ENCODE peak calls at places on chromosomes 1 and 21, in ten cellular contexts. H is uterus, K is esophagus muscularis mucosa, Y is Peyer's patch, C is body of pancreas, G is A549, W is prostate gland, T is testis, S is breast epithelium, N is ovary. Q is an unnamed sample.

GRCh38 chr21:45391743-45392079 is 13.3 kb upstream of the COL18A1 start:
- DNase-seq in H (no peak), K (no peak), Y (no peak), C (no peak), G (no peak), W (no peak), T (no peak), S (no peak), N (no peak), Q (no peak)

GRCh38 chr1:234541281-234541975 is 62.4 kb upstream of the TARBP1 start:
- DNase-seq in H (peak; percentile 48), K (no peak), Y (no peak), C (no peak), G (no peak), W (no peak), T (no peak), S (no peak), N (no peak), Q (no peak)

GRCh38 chr1:67559222-67559700 is 125.7 kb upstream of the GADD45A start:
- DNase-seq in H (peak; percentile 59), K (no peak), Y (no peak), C (no peak), G (peak; percentile 31), W (no peak), T (peak; percentile 69), S (no peak), N (peak; percentile 39), Q (no peak)

GRCh38 chr1:176878750-176879536 is 285.6 kb downstream of the ASTN1 start:
- DNase-seq in H (no peak), K (no peak), Y (no peak), C (no peak), G (no peak), W (no peak), T (no peak), S (no peak), N (no peak), Q (no peak)

GRCh38 chr1:39671433-39671792 is 494 bp downstream of the NT5C1A start:
- DNase-seq in H (no peak), K (no peak), Y (no peak), C (peak; percentile 69), G (no peak), W (no peak), T (peak; percentile 60), S (no peak), N (peak; percentile 46), Q (no peak)

GRCh38 chr21:45423201-45423955 is 18.4 kb downstream of the COL18A1 start:
- DNase-seq in H (no peak), K (no peak), Y (no peak), C (peak; percentile 44), G (no peak), W (no peak), T (no peak), S (no peak), N (no peak), Q (no peak)

GRCh38 chr21:41068411-41069304 is 99.3 kb upstream of the BACE2 start:
- DNase-seq in H (peak; percentile 42), K (peak; percentile 77), Y (peak; percentile 45), C (peak; percentile 85), G (peak; percentile 36), W (peak; percentile 77), T (peak; percentile 93), S (peak; percentile 73), N (peak; percentile 64), Q (peak; percentile 81)

GRCh38 chr1:177385760-177386698 is 215.3 kb downstream of the BRINP2 start:
- DNase-seq in H (no peak), K (no peak), Y (no peak), C (no peak), G (no peak), W (no peak), T (no peak), S (no peak), N (no peak), Q (no peak)

GRCh38 chr1:227306689-227307088 is 11.6 kb downstream of the CDC42BPA start:
- DNase-seq in H (no peak), K (no peak), Y (no peak), C (no peak), G (no peak), W (no peak), T (no peak), S (no peak), N (no peak), Q (no peak)

DNA sequence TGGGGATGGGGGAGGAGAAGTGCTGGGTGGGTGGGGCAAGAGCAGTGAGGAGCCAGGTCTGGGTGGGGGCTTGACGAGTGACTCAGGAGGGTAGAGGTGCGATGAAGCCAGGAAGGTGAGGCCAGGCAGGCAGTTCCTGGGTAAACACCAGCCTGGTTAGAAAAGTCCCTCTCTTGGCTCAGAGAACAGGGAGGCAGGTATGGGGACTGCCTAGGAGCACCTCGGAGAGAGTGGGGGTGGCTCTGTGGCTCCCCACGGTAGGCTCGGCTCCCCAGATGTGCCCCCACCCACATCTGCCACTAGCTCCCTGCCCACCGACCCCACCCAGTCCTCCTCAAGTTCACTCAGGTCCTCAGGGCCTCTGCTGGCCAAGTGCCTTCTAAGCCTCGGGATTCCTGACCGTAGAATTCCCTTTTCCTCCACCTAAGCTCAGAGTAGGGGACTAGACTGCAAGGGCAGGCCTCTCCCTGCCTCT is 1.2 kb downstream of the HSPG2 start:
- DNase-seq in H (no peak), K (no peak), Y (no peak), C (no peak), G (no peak), W (no peak), T (no peak), S (no peak), N (no peak), Q (no peak)
- TF ChIP-seq POLR2A in H (peak; percentile 24), K (no peak), Y (peak; percentile 27), C (no peak), G (no peak), W (peak; percentile 23), T (no peak), S (no peak), N (no peak), Q (no peak)

GRCh38 chr21:33327792-33328433 is 3.1 kb downstream of the IFNAR1 start:
- DNase-seq in H (no peak), K (no peak), Y (no peak), C (no peak), G (no peak), W (no peak), T (no peak), S (no peak), N (no peak), Q (no peak)
- TF ChIP-seq POLR2A in H (no peak), K (no peak), Y (no peak), C (no peak), G (no peak), W (no peak), T (no peak), S (no peak), N (no peak), Q (no peak)

DNA sequence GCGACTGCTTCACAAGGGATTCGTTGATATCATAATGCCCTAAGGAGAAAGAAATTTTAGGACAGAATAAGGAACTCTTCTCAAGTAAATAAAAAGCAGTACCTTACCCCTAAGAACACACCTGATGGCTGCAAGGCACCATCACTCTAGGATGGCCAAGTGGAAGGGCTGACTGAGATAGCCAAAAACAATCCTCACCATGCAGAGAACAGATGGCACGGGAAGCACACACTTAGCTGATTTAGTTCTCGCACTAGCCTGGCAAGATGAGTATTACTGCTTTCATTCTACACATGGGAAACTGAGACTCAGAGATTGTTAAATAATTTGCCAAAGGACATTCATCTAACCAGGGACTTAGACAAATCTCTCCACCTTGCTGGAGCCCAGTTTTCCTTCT is 43.8 kb downstream of the STPG1 start:
- DNase-seq in H (no peak), K (no peak), Y (no peak), C (no peak), G (no peak), W (no peak), T (no peak), S (no peak), N (no peak), Q (no peak)
- TF ChIP-seq POLR2A in H (no peak), K (no peak), Y (no peak), C (no peak), G (no peak), W (no peak), T (no peak), S (no peak), N (no peak), Q (no peak)

GRCh38 chr1:111489604-111490003 is 13.8 kb downstream of the ADORA3 start:
- DNase-seq in H (no peak), K (no peak), Y (no peak), C (no peak), G (no peak), W (no peak), T (peak; percentile 35), S (no peak), N (no peak), Q (no peak)
- TF ChIP-seq POLR2A in H (no peak), K (no peak), Y (no peak), C (no peak), G (no peak), W (no peak), T (no peak), S (no peak), N (no peak), Q (no peak)

GRCh38 chr1:224683981-224684380 is 67.9 kb downstream of the CNIH3 start:
- DNase-seq in H (no peak), K (no peak), Y (no peak), C (no peak), G (no peak), W (no peak), T (no peak), S (no peak), N (no peak), Q (no peak)

GRCh38 chr1:224690576-224690975 is 74.5 kb downstream of the CNIH3 start:
- DNase-seq in H (no peak), K (no peak), Y (no peak), C (no peak), G (no peak), W (no peak), T (no peak), S (no peak), N (no peak), Q (no peak)

GRCh38 chr1:224689354-224689753 is 73.2 kb downstream of the CNIH3 start:
- DNase-seq in H (no peak), K (no peak), Y (no peak), C (no peak), G (no peak), W (no peak), T (no peak), S (no peak), N (no peak), Q (no peak)

GRCh38 chr1:224684920-224685547 is 68.9 kb downstream of the CNIH3 start:
- DNase-seq in H (no peak), K (no peak), Y (no peak), C (no peak), G (no peak), W (no peak), T (no peak), S (no peak), N (no peak), Q (no peak)

DNA sequence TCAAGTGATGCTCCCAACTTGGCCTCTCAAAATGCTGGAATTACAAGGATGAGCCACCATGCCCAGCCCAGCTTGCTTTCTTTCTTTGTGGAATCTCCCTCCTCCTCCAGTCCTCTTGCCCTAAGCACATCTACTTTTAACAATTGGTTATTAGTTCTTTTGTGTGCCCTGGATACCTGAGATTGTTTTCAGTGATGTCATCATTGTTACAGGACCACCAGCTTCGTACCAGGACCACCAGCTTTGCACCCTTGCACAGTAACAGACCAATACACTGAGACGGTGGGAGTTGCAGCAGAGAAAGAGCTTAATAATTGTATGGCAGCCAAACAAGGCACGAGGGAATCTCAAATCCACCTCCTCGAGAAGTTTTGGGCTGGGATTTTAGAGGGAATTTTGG is 71.3 kb downstream of the CNIH3 start:
- DNase-seq in H (no peak), K (no peak), Y (no peak), C (no peak), G (no peak), W (no peak), T (no peak), S (no peak), N (no peak), Q (no peak)
- TF ChIP-seq POLR2A in H (no peak), K (no peak), Y (no peak), C (no peak), G (no peak), W (no peak), T (no peak), S (no peak), N (no peak), Q (no peak)